ENCODE peak calls at places on chromosomes 13 and 19, in five cellular contexts. One of them, this sample, is unnamed. For H3K36me3, the result is how much of the 10 kb centered on the place peaks cover.

GRCh38 chr19:29532097-29532496 is 6.3 kb downstream of the VSTM2B start:
- DNase-seq in left ventricle myocardium inferior: no peak
- DNase-seq in neural progenitor cell: peak
- DNase-seq in right lobe of liver: no peak
- DNase-seq in uterus: no peak
- DNase-seq in this sample: no peak

GRCh38 chr13:67643656-67644055 is 413.5 kb upstream of the PCDH9 start:
- DNase-seq in uterus: no peak
- DNase-seq in right lobe of liver: no peak
- DNase-seq in left ventricle myocardium inferior: no peak
- DNase-seq in neural progenitor cell: peak
- DNase-seq in this sample: peak

GRCh38 chr19:51810228-51810627 is 15.3 kb downstream of the FPR3 start:
- DNase-seq in uterus: no peak
- DNase-seq in neural progenitor cell: no peak
- DNase-seq in left ventricle myocardium inferior: no peak
- DNase-seq in right lobe of liver: no peak
- DNase-seq in this sample: no peak

GRCh38 chr13:91572944-91573535 is 174.6 kb downstream of the GPC5 start:
- DNase-seq in uterus: no peak
- DNase-seq in right lobe of liver: no peak
- DNase-seq in neural progenitor cell: no peak
- DNase-seq in left ventricle myocardium inferior: no peak
- DNase-seq in this sample: no peak

GRCh38 chr19:7618771-7619510 is 10.4 kb downstream of the XAB2 start:
- DNase-seq in left ventricle myocardium inferior: no peak
- DNase-seq in uterus: no peak
- DNase-seq in right lobe of liver: peak
- DNase-seq in neural progenitor cell: no peak
- DNase-seq in this sample: no peak

GRCh38 chr13:23268441-23268840 is 87.7 kb downstream of the SGCG start:
- DNase-seq in left ventricle myocardium inferior: no peak
- DNase-seq in neural progenitor cell: no peak
- DNase-seq in right lobe of liver: no peak
- DNase-seq in uterus: no peak
- DNase-seq in this sample: no peak

GRCh38 chr19:47158367-47158791 is 27.7 kb downstream of the SAE1 start:
- DNase-seq in neural progenitor cell: no peak
- DNase-seq in right lobe of liver: no peak
- DNase-seq in uterus: peak
- DNase-seq in left ventricle myocardium inferior: no peak
- DNase-seq in this sample: no peak

GRCh38 chr13:32383836-32384618 is 43.9 kb downstream of the N4BP2L1 start:
- DNase-seq in right lobe of liver: no peak
- DNase-seq in uterus: no peak
- DNase-seq in neural progenitor cell: no peak
- DNase-seq in left ventricle myocardium inferior: no peak
- DNase-seq in this sample: no peak

GRCh38 chr19:54871713-54872112 is 2.3 kb upstream of the FCAR start:
- DNase-seq in right lobe of liver: no peak
- DNase-seq in uterus: no peak
- DNase-seq in left ventricle myocardium inferior: no peak
- DNase-seq in neural progenitor cell: no peak
- DNase-seq in this sample: no peak

GRCh38 chr13:81031996-81032395 is 691.1 kb upstream of the SPRY2 start:
- DNase-seq in left ventricle myocardium inferior: no peak
- DNase-seq in uterus: no peak
- DNase-seq in right lobe of liver: no peak
- DNase-seq in neural progenitor cell: no peak
- DNase-seq in this sample: peak
- H3K36me3 ChIP-seq in left ventricle myocardium inferior: under half
- H3K36me3 ChIP-seq in uterus: under half
- H3K36me3 ChIP-seq in right lobe of liver: under half
- H3K36me3 ChIP-seq in neural progenitor cell: under half
- H3K36me3 ChIP-seq in this sample: under half

DNA sequence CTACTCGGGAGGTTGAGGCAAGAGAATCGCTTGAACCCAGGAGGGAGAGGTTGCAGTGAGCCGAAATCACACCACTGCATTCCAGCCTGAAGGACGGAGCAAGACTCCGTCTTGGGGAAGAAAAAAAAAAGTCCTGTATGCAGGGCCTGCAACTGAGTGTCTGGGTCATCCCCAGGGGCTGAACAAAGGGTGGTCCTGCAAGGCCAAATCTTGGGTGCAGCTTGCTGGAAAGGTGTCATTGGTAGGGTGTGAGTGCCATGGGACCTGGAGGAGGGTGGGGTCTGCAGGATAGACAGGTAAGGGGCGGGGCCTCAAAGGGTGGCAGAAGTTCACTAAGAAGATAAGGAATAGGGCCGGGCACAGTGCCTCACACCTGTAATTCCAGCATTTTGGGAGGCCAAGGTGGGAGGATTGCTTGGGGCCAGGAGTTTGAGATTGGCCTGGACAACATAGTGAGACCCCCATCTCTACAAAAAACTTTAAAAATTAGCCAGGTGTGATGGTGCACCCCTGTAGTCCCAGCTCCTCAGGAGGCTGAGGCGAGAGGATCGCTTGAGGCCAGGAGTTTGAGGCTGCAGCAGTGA is 31.5 kb downstream of the ZSWIM4 start:
- DNase-seq in neural progenitor cell: no peak
- DNase-seq in left ventricle myocardium inferior: no peak
- DNase-seq in right lobe of liver: no peak
- DNase-seq in uterus: no peak
- DNase-seq in this sample: no peak
- H3K36me3 ChIP-seq in neural progenitor cell: under half
- H3K36me3 ChIP-seq in left ventricle myocardium inferior: under half
- H3K36me3 ChIP-seq in right lobe of liver: under half
- H3K36me3 ChIP-seq in uterus: under half
- H3K36me3 ChIP-seq in this sample: under half

GRCh38 chr13:100159584-100159983 is 70.7 kb downstream of the PCCA start:
- DNase-seq in right lobe of liver: no peak
- DNase-seq in neural progenitor cell: no peak
- DNase-seq in uterus: no peak
- DNase-seq in left ventricle myocardium inferior: no peak
- DNase-seq in this sample: no peak

GRCh38 chr13:100156786-100157185 is 67.9 kb downstream of the PCCA start:
- DNase-seq in neural progenitor cell: no peak
- DNase-seq in uterus: no peak
- DNase-seq in right lobe of liver: no peak
- DNase-seq in left ventricle myocardium inferior: no peak
- DNase-seq in this sample: no peak

GRCh38 chr13:100154835-100155463 is 66.1 kb downstream of the PCCA start:
- DNase-seq in left ventricle myocardium inferior: no peak
- DNase-seq in right lobe of liver: no peak
- DNase-seq in neural progenitor cell: peak
- DNase-seq in uterus: no peak
- DNase-seq in this sample: no peak

GRCh38 chr13:100163375-100163774 is 74.5 kb downstream of the PCCA start:
- DNase-seq in left ventricle myocardium inferior: no peak
- DNase-seq in right lobe of liver: no peak
- DNase-seq in uterus: no peak
- DNase-seq in neural progenitor cell: no peak
- DNase-seq in this sample: no peak

DNA sequence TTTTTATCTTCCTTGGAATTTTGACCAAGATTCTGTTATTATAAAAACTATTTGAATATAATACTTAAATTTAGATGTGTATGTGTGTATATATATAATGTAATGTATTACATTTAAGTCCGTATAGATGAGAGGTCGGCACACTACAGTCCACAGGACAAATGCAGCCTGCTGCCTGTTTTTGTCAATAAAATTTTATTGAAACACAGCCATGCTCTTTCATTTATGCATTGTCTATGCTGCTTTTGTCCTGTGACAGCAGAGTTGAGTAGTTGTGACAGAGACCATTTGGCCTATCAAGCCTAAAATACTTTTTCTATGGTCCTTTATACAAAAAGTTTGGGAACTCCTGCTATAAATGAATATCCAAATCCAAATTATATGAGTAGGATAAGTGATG is 69.7 kb downstream of the PCCA start:
- DNase-seq in right lobe of liver: no peak
- DNase-seq in uterus: no peak
- DNase-seq in left ventricle myocardium inferior: no peak
- DNase-seq in neural progenitor cell: no peak
- DNase-seq in this sample: no peak
- H3K36me3 ChIP-seq in right lobe of liver: under half
- H3K36me3 ChIP-seq in uterus: under half
- H3K36me3 ChIP-seq in left ventricle myocardium inferior: under half
- H3K36me3 ChIP-seq in neural progenitor cell: under half
- H3K36me3 ChIP-seq in this sample: under half

GRCh38 chr19:56114711-56115110 is 6.4 kb downstream of the ZNF787 start:
- DNase-seq in right lobe of liver: no peak
- DNase-seq in uterus: no peak
- DNase-seq in left ventricle myocardium inferior: no peak
- DNase-seq in neural progenitor cell: no peak
- DNase-seq in this sample: no peak
- H3K36me3 ChIP-seq in right lobe of liver: under half
- H3K36me3 ChIP-seq in uterus: under half
- H3K36me3 ChIP-seq in left ventricle myocardium inferior: under half
- H3K36me3 ChIP-seq in neural progenitor cell: under half
- H3K36me3 ChIP-seq in this sample: under half

GRCh38 chr13:111271186-111271698 is 49.2 kb upstream of the TEX29 start:
- DNase-seq in neural progenitor cell: no peak
- DNase-seq in left ventricle myocardium inferior: no peak
- DNase-seq in uterus: no peak
- DNase-seq in right lobe of liver: no peak
- DNase-seq in this sample: no peak
- H3K36me3 ChIP-seq in neural progenitor cell: under half
- H3K36me3 ChIP-seq in left ventricle myocardium inferior: half or more
- H3K36me3 ChIP-seq in uterus: under half
- H3K36me3 ChIP-seq in right lobe of liver: half or more
- H3K36me3 ChIP-seq in this sample: under half

GRCh38 chr13:50014404-50014803 is 840 bp upstream of the KCNRG start:
- DNase-seq in uterus: no peak
- DNase-seq in left ventricle myocardium inferior: no peak
- DNase-seq in neural progenitor cell: no peak
- DNase-seq in right lobe of liver: no peak
- DNase-seq in this sample: no peak

GRCh38 chr13:50015750-50016149 is 506 bp downstream of the KCNRG start:
- DNase-seq in neural progenitor cell: no peak
- DNase-seq in left ventricle myocardium inferior: no peak
- DNase-seq in uterus: no peak
- DNase-seq in right lobe of liver: no peak
- DNase-seq in this sample: no peak

GRCh38 chr13:50016421-50016820 is 1.2 kb downstream of the KCNRG start:
- DNase-seq in uterus: no peak
- DNase-seq in right lobe of liver: no peak
- DNase-seq in neural progenitor cell: no peak
- DNase-seq in left ventricle myocardium inferior: no peak
- DNase-seq in this sample: peak

GRCh38 chr13:50017819-50018218 is 2.6 kb downstream of the KCNRG start:
- DNase-seq in neural progenitor cell: no peak
- DNase-seq in uterus: no peak
- DNase-seq in left ventricle myocardium inferior: no peak
- DNase-seq in right lobe of liver: no peak
- DNase-seq in this sample: peak

DNA sequence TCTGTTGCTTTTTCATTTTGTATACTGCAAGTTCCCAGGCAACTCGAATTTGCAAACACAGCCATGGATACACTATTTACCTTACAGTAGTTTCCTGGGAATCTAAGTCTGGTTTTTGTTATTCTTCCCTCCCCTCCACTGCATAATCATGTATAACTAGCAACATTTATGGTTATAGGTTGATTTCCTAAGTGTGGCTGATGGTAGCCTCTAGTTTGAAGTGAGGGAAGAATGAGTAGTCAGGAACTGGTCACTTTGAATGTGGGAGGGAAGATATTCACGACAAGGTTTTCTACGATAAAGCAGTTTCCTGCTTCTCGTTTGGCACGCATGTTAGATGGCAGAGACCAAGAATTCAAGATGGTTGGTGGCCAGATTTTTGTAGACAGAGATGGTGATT is at the start of gene KCNRG:
- DNase-seq in right lobe of liver: no peak
- DNase-seq in neural progenitor cell: no peak
- DNase-seq in left ventricle myocardium inferior: no peak
- DNase-seq in uterus: no peak
- DNase-seq in this sample: peak
- H3K36me3 ChIP-seq in right lobe of liver: under half
- H3K36me3 ChIP-seq in neural progenitor cell: under half
- H3K36me3 ChIP-seq in left ventricle myocardium inferior: under half
- H3K36me3 ChIP-seq in uterus: under half
- H3K36me3 ChIP-seq in this sample: under half

GRCh38 chr19:1088419-1089066 is 6.6 kb downstream of the POLR2E start:
- DNase-seq in right lobe of liver: no peak
- DNase-seq in neural progenitor cell: no peak
- DNase-seq in left ventricle myocardium inferior: no peak
- DNase-seq in uterus: no peak
- DNase-seq in this sample: no peak

GRCh38 chr19:1090731-1091543 is 4.2 kb downstream of the POLR2E start:
- DNase-seq in right lobe of liver: peak
- DNase-seq in uterus: no peak
- DNase-seq in neural progenitor cell: no peak
- DNase-seq in left ventricle myocardium inferior: no peak
- DNase-seq in this sample: no peak

GRCh38 chr19:1089891-1090290 is 5.3 kb downstream of the POLR2E start:
- DNase-seq in left ventricle myocardium inferior: no peak
- DNase-seq in right lobe of liver: peak
- DNase-seq in uterus: no peak
- DNase-seq in neural progenitor cell: no peak
- DNase-seq in this sample: no peak

GRCh38 chr19:1087813-1088418 is 7.3 kb downstream of the POLR2E start:
- DNase-seq in left ventricle myocardium inferior: no peak
- DNase-seq in uterus: no peak
- DNase-seq in right lobe of liver: no peak
- DNase-seq in neural progenitor cell: no peak
- DNase-seq in this sample: no peak

GRCh38 chr19:1089126-1089771 is 5.9 kb downstream of the POLR2E start:
- DNase-seq in neural progenitor cell: no peak
- DNase-seq in uterus: no peak
- DNase-seq in right lobe of liver: peak
- DNase-seq in left ventricle myocardium inferior: no peak
- DNase-seq in this sample: no peak
- H3K36me3 ChIP-seq in neural progenitor cell: under half
- H3K36me3 ChIP-seq in uterus: under half
- H3K36me3 ChIP-seq in right lobe of liver: under half
- H3K36me3 ChIP-seq in left ventricle myocardium inferior: half or more
- H3K36me3 ChIP-seq in this sample: under half

This sample was measured in cardiac muscle cell.